ENCODE peak calls at places on chromosome 10, in seven cellular contexts. One of them, this sample, is unnamed.

GRCh38 chr10:102175415-102175814 is 23.2 kb downstream of the NOLC1 start:
- DNase-seq in AG08396: peak; percentile 40
- DNase-seq in HuH-7.5: no peak
- DNase-seq in NT2/D1: no peak
- DNase-seq in activated naive CD8-positive, alpha-beta T cell treated with anti-CD3 and anti-CD28 coated beads, Interleukin-2, amount 50 U/mL, for 24 hours: no peak
- DNase-seq in psoas muscle: no peak
- DNase-seq in mesothelial cell of epicardium: no peak
- DNase-seq in this sample: no peak

GRCh38 chr10:103451091-103451801 is 924 bp downstream of the CALHM2 start:
- DNase-seq in AG08396: peak; percentile 84
- DNase-seq in HuH-7.5: peak; percentile 54
- DNase-seq in NT2/D1: no peak
- DNase-seq in activated naive CD8-positive, alpha-beta T cell treated with anti-CD3 and anti-CD28 coated beads, Interleukin-2, amount 50 U/mL, for 24 hours: peak; percentile 43
- DNase-seq in psoas muscle: peak; percentile 85
- DNase-seq in mesothelial cell of epicardium: no peak
- DNase-seq in this sample: no peak

GRCh38 chr10:11042375-11042774 is 24.7 kb downstream of the CELF2 start:
- DNase-seq in AG08396: no peak
- DNase-seq in HuH-7.5: no peak
- DNase-seq in NT2/D1: no peak
- DNase-seq in activated naive CD8-positive, alpha-beta T cell treated with anti-CD3 and anti-CD28 coated beads, Interleukin-2, amount 50 U/mL, for 24 hours: no peak
- DNase-seq in psoas muscle: no peak
- DNase-seq in mesothelial cell of epicardium: no peak
- DNase-seq in this sample: no peak

GRCh38 chr10:47339759-47340612 is 8.2 kb upstream of the RBP3 start:
- DNase-seq in AG08396: no peak
- DNase-seq in HuH-7.5: no peak
- DNase-seq in NT2/D1: no peak
- DNase-seq in activated naive CD8-positive, alpha-beta T cell treated with anti-CD3 and anti-CD28 coated beads, Interleukin-2, amount 50 U/mL, for 24 hours: no peak
- DNase-seq in psoas muscle: peak; percentile 11
- DNase-seq in mesothelial cell of epicardium: no peak
- DNase-seq in this sample: no peak

GRCh38 chr10:115826391-115826790 is 446.6 kb downstream of the GFRA1 start:
- DNase-seq in AG08396: no peak
- DNase-seq in HuH-7.5: no peak
- DNase-seq in NT2/D1: no peak
- DNase-seq in activated naive CD8-positive, alpha-beta T cell treated with anti-CD3 and anti-CD28 coated beads, Interleukin-2, amount 50 U/mL, for 24 hours: no peak
- DNase-seq in psoas muscle: no peak
- DNase-seq in mesothelial cell of epicardium: no peak
- DNase-seq in this sample: no peak

GRCh38 chr10:46240684-46241565 is 45.9 kb upstream of the ANTXRL start:
- DNase-seq in AG08396: no peak
- DNase-seq in HuH-7.5: no peak
- DNase-seq in NT2/D1: no peak
- DNase-seq in activated naive CD8-positive, alpha-beta T cell treated with anti-CD3 and anti-CD28 coated beads, Interleukin-2, amount 50 U/mL, for 24 hours: peak; percentile 2
- DNase-seq in psoas muscle: no peak
- DNase-seq in mesothelial cell of epicardium: no peak
- DNase-seq in this sample: no peak

GRCh38 chr10:11795101-11795920 is 27.8 kb upstream of the PROSER2 start:
- DNase-seq in AG08396: no peak
- DNase-seq in HuH-7.5: no peak
- DNase-seq in NT2/D1: no peak
- DNase-seq in activated naive CD8-positive, alpha-beta T cell treated with anti-CD3 and anti-CD28 coated beads, Interleukin-2, amount 50 U/mL, for 24 hours: no peak
- DNase-seq in psoas muscle: no peak
- DNase-seq in mesothelial cell of epicardium: no peak
- DNase-seq in this sample: no peak

GRCh38 chr10:24886281-24886680 is 66.1 kb downstream of the PRTFDC1 start:
- DNase-seq in AG08396: no peak
- DNase-seq in HuH-7.5: no peak
- DNase-seq in NT2/D1: no peak
- DNase-seq in activated naive CD8-positive, alpha-beta T cell treated with anti-CD3 and anti-CD28 coated beads, Interleukin-2, amount 50 U/mL, for 24 hours: no peak
- DNase-seq in psoas muscle: no peak
- DNase-seq in mesothelial cell of epicardium: no peak
- DNase-seq in this sample: no peak

GRCh38 chr10:19347592-19347991 is 299.0 kb downstream of the MALRD1 start:
- DNase-seq in AG08396: no peak
- DNase-seq in HuH-7.5: no peak
- DNase-seq in NT2/D1: peak; percentile 1
- DNase-seq in activated naive CD8-positive, alpha-beta T cell treated with anti-CD3 and anti-CD28 coated beads, Interleukin-2, amount 50 U/mL, for 24 hours: no peak
- DNase-seq in psoas muscle: no peak
- DNase-seq in mesothelial cell of epicardium: no peak
- DNase-seq in this sample: peak; percentile 7

GRCh38 chr10:106897631-106898161 is 266.8 kb downstream of the SORCS1 start:
- DNase-seq in AG08396: no peak
- DNase-seq in HuH-7.5: no peak
- DNase-seq in NT2/D1: no peak
- DNase-seq in activated naive CD8-positive, alpha-beta T cell treated with anti-CD3 and anti-CD28 coated beads, Interleukin-2, amount 50 U/mL, for 24 hours: no peak
- DNase-seq in psoas muscle: no peak
- DNase-seq in mesothelial cell of epicardium: no peak
- DNase-seq in this sample: no peak

GRCh38 chr10:53786236-53786635 is 1013.7 kb upstream of the MBL2 start:
- DNase-seq in AG08396: no peak
- DNase-seq in HuH-7.5: no peak
- DNase-seq in NT2/D1: peak; percentile 38
- DNase-seq in activated naive CD8-positive, alpha-beta T cell treated with anti-CD3 and anti-CD28 coated beads, Interleukin-2, amount 50 U/mL, for 24 hours: no peak
- DNase-seq in psoas muscle: no peak
- DNase-seq in mesothelial cell of epicardium: no peak
- DNase-seq in this sample: peak; percentile 41

GRCh38 chr10:13633689-13634088 is 46.9 kb downstream of the PRPF18 start:
- DNase-seq in AG08396: no peak
- DNase-seq in HuH-7.5: no peak
- DNase-seq in NT2/D1: no peak
- DNase-seq in activated naive CD8-positive, alpha-beta T cell treated with anti-CD3 and anti-CD28 coated beads, Interleukin-2, amount 50 U/mL, for 24 hours: no peak
- DNase-seq in psoas muscle: peak; percentile 89
- DNase-seq in mesothelial cell of epicardium: no peak
- DNase-seq in this sample: no peak

GRCh38 chr10:106436123-106436740 is 728.3 kb downstream of the SORCS1 start:
- DNase-seq in AG08396: no peak
- DNase-seq in HuH-7.5: no peak
- DNase-seq in NT2/D1: no peak
- DNase-seq in activated naive CD8-positive, alpha-beta T cell treated with anti-CD3 and anti-CD28 coated beads, Interleukin-2, amount 50 U/mL, for 24 hours: no peak
- DNase-seq in psoas muscle: no peak
- DNase-seq in mesothelial cell of epicardium: no peak
- DNase-seq in this sample: no peak

GRCh38 chr10:14971867-14972448 is 12.8 kb downstream of the MEIG1 start:
- DNase-seq in AG08396: no peak
- DNase-seq in HuH-7.5: no peak
- DNase-seq in NT2/D1: peak; percentile 6
- DNase-seq in activated naive CD8-positive, alpha-beta T cell treated with anti-CD3 and anti-CD28 coated beads, Interleukin-2, amount 50 U/mL, for 24 hours: peak; percentile 49
- DNase-seq in psoas muscle: no peak
- DNase-seq in mesothelial cell of epicardium: no peak
- DNase-seq in this sample: no peak